ENCODE peak calls at places on chromosomes 13 and 19, in ten cellular contexts. K, N, T, C, S, R, Y, P, Q and F are unnamed samples.

GRCh38 chr13:93951153-93951552 is 528.3 kb downstream of the DCT start:
- DNase-seq in T (no peak), Y (peak), P (no peak), N (no peak), K (no peak), S (no peak), Q (no peak), C (no peak), R (no peak), F (peak)

GRCh38 chr19:7562646-7563393 is 27.3 kb downstream of the PNPLA6 start:
- DNase-seq in C (no peak), Q (no peak), K (no peak), T (no peak), P (no peak), R (no peak), Y (peak), N (no peak), S (no peak), F (no peak)

GRCh38 chr13:41315466-41316047 is 4.5 kb downstream of the NAA16 start:
- DNase-seq in C (no peak), N (no peak), S (peak), Y (no peak), Q (no peak), K (no peak), R (no peak), P (no peak), T (no peak), F (no peak)

GRCh38 chr13:64041296-64041695 is 2625.6 kb upstream of the PCDH20 start:
- DNase-seq in S (no peak), N (no peak), Y (no peak), P (no peak), C (no peak), Q (no peak), R (no peak), K (no peak), T (no peak), F (peak)

GRCh38 chr19:53849237-53849676 is 18.4 kb upstream of the MYADM start:
- DNase-seq in C (no peak), R (peak), Q (no peak), N (no peak), Y (peak), K (no peak), S (no peak), T (no peak), P (no peak), F (peak)

GRCh38 chr19:2574478-2574931 is 98.6 kb downstream of the GADD45B start:
- DNase-seq in Y (no peak), K (no peak), T (no peak), C (no peak), N (no peak), P (no peak), S (no peak), Q (no peak), R (no peak), F (no peak)

GRCh38 chr19:19404879-19405860 is at the start of gene GATAD2A:
- DNase-seq in P (peak), R (peak), C (peak), S (peak), T (peak), N (peak), Q (peak), K (peak), Y (peak), F (peak)

GRCh38 chr13:91347996-91348905 is 764 bp downstream of the MIR17HG start:
- DNase-seq in P (peak), S (peak), C (peak), Y (no peak), Q (no peak), K (no peak), N (peak), R (peak), T (peak), F (peak)

GRCh38 chr19:18939922-18940775 is 868 bp downstream of the HOMER3 start:
- DNase-seq in N (no peak), C (peak), Q (peak), P (peak), T (peak), Y (peak), R (peak), K (peak), S (no peak), F (peak)

GRCh38 chr13:49457221-49457620 is 13.1 kb downstream of the SETDB2 start:
- DNase-seq in K (no peak), Y (peak), P (no peak), Q (no peak), C (no peak), T (no peak), R (no peak), S (no peak), N (no peak), F (no peak)

GRCh38 chr13:114000151-114001040 is 26.5 kb upstream of the C13orf46 start:
- DNase-seq in N (no peak), Y (no peak), Q (no peak), K (no peak), P (no peak), R (no peak), S (no peak), C (no peak), T (no peak), F (no peak)

GRCh38 chr13:41931337-41931736 is 29.6 kb downstream of the VWA8 start:
- DNase-seq in P (no peak), N (no peak), R (no peak), S (no peak), Y (peak), T (no peak), C (no peak), K (no peak), Q (no peak), F (peak)

GRCh38 chr13:112932971-112933370 is 36.0 kb upstream of the MCF2L start:
- DNase-seq in N (no peak), T (no peak), C (no peak), S (no peak), Q (no peak), Y (no peak), P (no peak), R (no peak), K (no peak), F (no peak)

GRCh38 chr19:3565177-3565576 is 7.6 kb upstream of the HMG20B start:
- DNase-seq in S (no peak), Y (peak), R (no peak), T (no peak), K (no peak), C (no peak), Q (no peak), P (no peak), N (no peak), F (no peak)

GRCh38 chr19:12126707-12127106 is 13.4 kb downstream of the ZNF20 start:
- DNase-seq in C (no peak), P (no peak), T (peak), S (no peak), R (no peak), Q (no peak), N (no peak), Y (no peak), K (no peak), F (peak)

GRCh38 chr19:31583148-31583547 is 233.9 kb upstream of the TSHZ3 start:
- DNase-seq in P (no peak), K (no peak), T (no peak), Q (no peak), N (no peak), R (no peak), C (no peak), S (no peak), Y (no peak), F (peak)

GRCh38 chr13:79735228-79735627 is 254.3 kb downstream of the NDFIP2 start:
- DNase-seq in Q (no peak), N (no peak), C (no peak), S (no peak), K (no peak), T (no peak), R (no peak), P (no peak), Y (no peak), F (peak)

GRCh38 chr19:962683-963385 is 21.3 kb upstream of the WDR18 start:
- DNase-seq in Q (no peak), R (no peak), Y (no peak), C (no peak), S (no peak), N (no peak), T (no peak), K (no peak), P (no peak), F (no peak)

GRCh38 chr19:54952591-54953344 is 5.4 kb upstream of the NLRP7 start:
- DNase-seq in N (no peak), P (no peak), Y (peak), K (no peak), Q (peak), C (no peak), T (no peak), R (no peak), S (no peak), F (no peak)

GRCh38 chr19:19062454-19063182 is 1.2 kb upstream of the SLC25A42 start:
- DNase-seq in T (no peak), N (no peak), C (no peak), Q (peak), K (no peak), R (no peak), S (no peak), Y (peak), P (no peak), F (peak)

GRCh38 chr19:49696115-49696514 is 5.2 kb downstream of the CPT1C start:
- DNase-seq in Y (no peak), Q (no peak), K (no peak), N (no peak), P (no peak), R (no peak), T (no peak), S (no peak), C (no peak), F (no peak)

GRCh38 chr13:37138169-37138568 is 32.7 kb upstream of the CSNK1A1L start:
- DNase-seq in N (no peak), K (peak), S (no peak), Q (no peak), R (no peak), P (no peak), C (no peak), T (no peak), Y (peak), F (peak)
- TF ChIP-seq CTCF in N (no peak), K (peak), S (no peak), Q (no peak), R (no peak), P (no peak), C (no peak), T (no peak), Y (peak), F (peak)

DNA sequence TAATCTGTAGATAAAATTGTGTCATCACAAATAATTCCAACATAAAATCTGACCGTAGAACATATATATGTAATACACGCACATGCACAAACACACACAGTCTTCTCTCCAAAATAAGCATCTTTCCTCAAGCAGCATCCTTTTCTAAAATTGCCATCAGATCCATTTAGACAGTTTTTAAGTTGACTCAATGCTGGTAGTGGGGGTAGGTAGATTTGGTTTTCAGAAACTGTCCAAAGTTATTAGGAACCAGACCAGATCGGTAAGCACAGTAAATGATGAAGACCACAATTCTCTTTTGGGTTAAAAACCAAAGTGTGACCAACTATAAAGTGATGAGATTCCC is 64.6 kb downstream of the SERP2 start:
- DNase-seq in S (no peak), Y (no peak), P (no peak), N (no peak), T (no peak), Q (no peak), R (no peak), C (no peak), K (no peak), F (no peak)
- TF ChIP-seq CTCF in S (no peak), Y (no peak), P (peak), N (no peak), T (no peak), Q (no peak), R (no peak), C (no peak), K (no peak), F (no peak)

GRCh38 chr19:45161715-45162463 is 1.1 kb upstream of the NKPD1 start:
- DNase-seq in P (peak), T (no peak), R (no peak), S (no peak), N (no peak), C (peak), Y (peak), K (no peak), Q (peak), F (peak)
- TF ChIP-seq CTCF in P (peak), T (peak), R (no peak), S (peak), N (no peak), C (peak), Y (peak), K (peak), Q (peak), F (peak)

GRCh38 chr19:50798116-50798942 is 8.1 kb downstream of the ACP4 start:
- DNase-seq in P (no peak), K (no peak), C (no peak), R (no peak), S (no peak), Q (no peak), Y (no peak), N (no peak), T (no peak), F (no peak)
- TF ChIP-seq CTCF in P (no peak), K (no peak), C (no peak), R (no peak), S (no peak), Q (no peak), Y (no peak), N (no peak), T (no peak), F (no peak)

DNA sequence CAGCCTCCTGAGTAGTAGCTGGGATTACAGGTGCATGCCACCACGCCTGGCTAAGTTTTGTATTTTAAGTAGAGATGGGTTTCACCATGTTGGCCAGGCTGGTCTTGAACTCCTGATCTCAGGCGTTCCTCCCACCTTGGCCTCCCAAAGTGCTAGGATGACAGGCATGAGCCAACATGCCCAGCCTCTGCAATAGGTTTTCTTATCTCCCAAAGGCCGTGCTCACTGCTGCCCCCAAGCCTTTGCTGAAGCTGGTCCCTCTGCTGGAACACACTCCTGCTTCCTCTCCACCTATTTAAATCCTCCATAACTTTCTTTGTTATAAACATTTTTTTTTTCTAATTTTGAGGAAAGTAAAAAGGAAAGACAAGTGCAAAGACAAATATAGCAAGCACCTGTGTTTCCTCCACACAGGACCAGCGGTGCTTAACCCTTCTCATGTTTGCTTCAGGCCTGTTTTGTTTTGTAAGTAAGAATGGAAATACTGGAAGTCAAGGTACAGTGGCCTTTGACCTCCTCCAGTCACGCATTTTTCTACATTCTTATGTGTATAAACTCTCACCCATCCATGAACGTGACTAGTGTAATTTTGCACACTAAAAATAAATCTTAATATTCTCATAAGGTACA is 14.5 kb upstream of the TNFAIP8L1 start:
- DNase-seq in S (peak), R (no peak), P (no peak), Q (no peak), N (peak), T (no peak), Y (peak), C (no peak), K (no peak), F (peak)
- TF ChIP-seq CTCF in S (peak), R (no peak), P (no peak), Q (no peak), N (no peak), T (no peak), Y (peak), C (peak), K (peak), F (peak)

DNA sequence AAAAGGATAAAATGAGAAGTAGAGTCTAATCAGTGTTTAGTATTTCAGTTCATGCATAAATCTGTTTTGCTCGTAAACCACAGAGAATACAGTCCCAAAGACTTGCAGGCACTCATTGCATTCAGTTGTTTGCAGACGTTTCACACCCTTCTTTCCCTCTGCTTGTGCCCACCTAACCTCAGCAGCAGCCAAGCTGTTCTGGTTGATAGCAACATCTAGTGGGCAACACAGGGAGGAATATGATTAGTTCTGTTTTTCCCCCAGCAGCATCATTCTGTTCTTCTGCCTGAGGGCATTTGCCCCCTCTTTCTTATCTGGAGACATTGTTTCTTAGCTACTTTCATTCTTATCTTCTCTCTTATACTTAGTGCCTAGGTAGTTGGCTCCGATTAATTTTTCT is 135.6 kb downstream of the PAN3 start:
- DNase-seq in R (no peak), S (peak), Y (no peak), K (no peak), T (no peak), N (no peak), C (no peak), Q (no peak), P (no peak), F (peak)
- TF ChIP-seq CTCF in R (no peak), S (no peak), Y (peak), K (peak), T (no peak), N (no peak), C (no peak), Q (no peak), P (no peak), F (no peak)

DNA sequence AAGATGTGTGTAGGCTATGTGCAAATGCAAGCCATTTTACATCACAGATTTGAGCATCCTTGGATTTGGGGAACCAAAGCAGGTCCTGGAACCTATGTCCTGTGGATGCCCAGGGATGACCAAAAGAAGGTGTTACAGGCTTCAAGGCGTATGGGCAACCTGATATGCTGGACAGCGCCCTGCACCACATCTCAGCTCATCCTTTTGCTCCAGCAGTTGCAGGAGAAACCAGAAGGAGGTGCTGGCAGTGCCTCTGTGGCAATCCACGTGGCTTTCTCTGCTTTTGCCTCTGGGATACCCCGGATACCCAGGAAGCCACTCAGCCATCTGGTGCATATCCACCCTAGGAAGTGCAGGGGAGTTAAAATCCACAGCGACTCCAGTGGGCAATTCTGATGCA is 110.3 kb upstream of the VSTM2B start:
- DNase-seq in N (no peak), Q (no peak), P (no peak), S (no peak), K (no peak), R (no peak), Y (no peak), C (no peak), T (no peak), F (no peak)
- TF ChIP-seq CTCF in N (no peak), Q (no peak), P (no peak), S (no peak), K (peak), R (no peak), Y (no peak), C (no peak), T (no peak), F (no peak)

DNA sequence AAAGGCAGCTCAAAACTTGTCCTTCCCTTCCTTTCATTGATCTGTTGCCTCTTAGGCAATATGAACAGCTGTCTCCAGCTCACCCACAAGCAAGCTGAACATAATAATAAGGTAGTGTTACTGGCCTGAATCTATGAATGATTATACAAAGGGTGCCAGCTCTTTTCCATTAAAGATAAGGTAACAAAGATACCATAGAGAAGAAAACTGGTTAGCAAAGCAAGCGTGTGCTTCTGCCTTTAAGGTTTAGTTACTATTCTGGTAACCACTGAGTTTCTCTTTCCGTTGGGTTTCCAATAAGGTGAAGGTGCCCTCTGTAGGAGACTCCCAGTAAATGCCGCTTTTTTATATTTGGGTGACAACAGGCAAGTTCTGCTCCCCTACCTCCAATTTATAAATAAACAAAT is 12.1 kb upstream of the DACH1 start:
- DNase-seq in S (peak), C (no peak), K (no peak), T (peak), P (peak), N (peak), Y (peak), Q (no peak), R (no peak), F (peak)
- TF ChIP-seq CTCF in S (peak), C (peak), K (no peak), T (peak), P (peak), N (peak), Y (peak), Q (no peak), R (peak), F (peak)